ENCODE peak calls at places on chromosomes 3 and 15, in four cellular contexts. G is uterus, M is progenitor cell of endocrine pancreas, W is tibial nerve. Z is an unnamed sample.

GRCh38 chr3:138124689-138125420 is 7.3 kb downstream of the A4GNT start:
- DNase-seq in G (no peak), M (no peak), W (no peak), Z (no peak)

GRCh38 chr3:42491876-42492507 is 10.5 kb upstream of the VIPR1 start:
- DNase-seq in G (no peak), M (no peak), W (no peak), Z (no peak)

GRCh38 chr3:43012189-43012588 is 33.1 kb downstream of the GASK1A start:
- DNase-seq in G (no peak), M (no peak), W (no peak), Z (no peak)

GRCh38 chr15:63236272-63236671 is 41.1 kb upstream of the APH1B start:
- DNase-seq in G (no peak), M (no peak), W (no peak), Z (no peak)

GRCh38 chr3:129633751-129634481 is 27.4 kb upstream of the PLXND1 start:
- DNase-seq in G (no peak), M (no peak), W (no peak), Z (no peak)

GRCh38 chr3:169701457-169701856 is 37.9 kb upstream of the MECOM start:
- DNase-seq in G (no peak), M (no peak), W (no peak), Z (no peak)

GRCh38 chr3:188819939-188820338 is 351.8 kb upstream of the TPRG1 start:
- DNase-seq in G (peak; percentile 30), M (no peak), W (no peak), Z (no peak)

GRCh38 chr15:48411971-48412591 is 80.9 kb downstream of the DUT start:
- DNase-seq in G (no peak), M (no peak), W (no peak), Z (no peak)

GRCh38 chr15:42056934-42057743 is 36.3 kb upstream of the PLA2G4E start:
- DNase-seq in G (peak; percentile 52), M (peak; percentile 77), W (no peak), Z (peak; percentile 75)

GRCh38 chr3:125186261-125186770 is 26.2 kb downstream of the SLC12A8 start:
- DNase-seq in G (peak; percentile 35), M (no peak), W (no peak), Z (no peak)

GRCh38 chr3:54342676-54343075 is 220.3 kb downstream of the CACNA2D3 start:
- DNase-seq in G (no peak), M (no peak), W (no peak), Z (no peak)

GRCh38 chr3:54341811-54342210 is 219.5 kb downstream of the CACNA2D3 start:
- DNase-seq in G (no peak), M (no peak), W (no peak), Z (no peak)

GRCh38 chr3:54343495-54343894 is 221.1 kb downstream of the CACNA2D3 start:
- DNase-seq in G (no peak), M (no peak), W (no peak), Z (no peak)

GRCh38 chr3:54344601-54345216 is 222.4 kb downstream of the CACNA2D3 start:
- DNase-seq in G (no peak), M (no peak), W (no peak), Z (no peak)

GRCh38 chr3:54339608-54340007 is 217.3 kb downstream of the CACNA2D3 start:
- DNase-seq in G (no peak), M (no peak), W (no peak), Z (no peak)
- TF ChIP-seq CTCF in G (no peak), M (no peak), W (no peak), Z (no peak)

GRCh38 chr3:119529883-119530282 is 29.5 kb downstream of the CD80 start:
- DNase-seq in G (no peak), M (no peak), W (no peak), Z (no peak)

GRCh38 chr3:119530418-119530817 is 29.0 kb downstream of the CD80 start:
- DNase-seq in G (no peak), M (no peak), W (no peak), Z (no peak)

GRCh38 chr3:119527731-119528130 is 29.4 kb downstream of the TIMMDC1 start:
- DNase-seq in G (no peak), M (no peak), W (no peak), Z (no peak)

GRCh38 chr3:119524931-119525662 is 26.8 kb downstream of the TIMMDC1 start:
- DNase-seq in G (no peak), M (no peak), W (no peak), Z (no peak)
- TF ChIP-seq CTCF in G (peak; percentile 33), M (peak; percentile 14), W (peak; percentile 15), Z (no peak)

DNA sequence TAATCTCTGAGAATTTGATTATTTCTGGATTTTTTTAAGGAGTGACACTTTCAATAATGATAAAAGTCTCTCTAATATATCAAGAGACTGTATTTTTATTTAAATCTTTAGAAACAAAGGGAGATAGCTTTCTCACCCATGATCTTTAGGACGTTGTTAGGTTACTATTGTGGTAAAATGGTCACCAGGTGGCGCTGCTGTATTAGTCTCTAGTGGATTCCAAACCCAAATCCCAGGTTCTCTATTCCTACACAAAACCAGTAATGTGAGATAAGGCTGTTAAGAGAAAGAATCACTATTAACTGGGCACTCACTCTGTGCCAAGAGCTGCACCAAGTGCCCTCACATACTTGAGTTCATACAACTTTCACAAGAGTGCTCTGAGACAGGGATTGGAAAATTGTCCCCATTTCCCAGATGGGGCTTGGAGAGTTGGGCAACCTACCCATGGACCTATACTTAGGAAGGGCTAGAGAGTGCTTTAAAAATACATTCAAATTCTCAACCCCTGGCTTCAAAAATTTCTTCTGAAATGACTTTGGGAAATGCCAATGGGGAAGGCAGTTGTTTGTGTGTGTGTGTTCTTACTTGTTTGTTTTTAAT is 593.4 kb upstream of the TGFBR2 start:
- DNase-seq in G (peak; percentile 57), M (peak; percentile 41), W (peak; percentile 57), Z (peak; percentile 65)
- TF ChIP-seq CTCF in G (peak; percentile 67), M (peak; percentile 73), W (peak; percentile 47), Z (peak; percentile 82)

DNA sequence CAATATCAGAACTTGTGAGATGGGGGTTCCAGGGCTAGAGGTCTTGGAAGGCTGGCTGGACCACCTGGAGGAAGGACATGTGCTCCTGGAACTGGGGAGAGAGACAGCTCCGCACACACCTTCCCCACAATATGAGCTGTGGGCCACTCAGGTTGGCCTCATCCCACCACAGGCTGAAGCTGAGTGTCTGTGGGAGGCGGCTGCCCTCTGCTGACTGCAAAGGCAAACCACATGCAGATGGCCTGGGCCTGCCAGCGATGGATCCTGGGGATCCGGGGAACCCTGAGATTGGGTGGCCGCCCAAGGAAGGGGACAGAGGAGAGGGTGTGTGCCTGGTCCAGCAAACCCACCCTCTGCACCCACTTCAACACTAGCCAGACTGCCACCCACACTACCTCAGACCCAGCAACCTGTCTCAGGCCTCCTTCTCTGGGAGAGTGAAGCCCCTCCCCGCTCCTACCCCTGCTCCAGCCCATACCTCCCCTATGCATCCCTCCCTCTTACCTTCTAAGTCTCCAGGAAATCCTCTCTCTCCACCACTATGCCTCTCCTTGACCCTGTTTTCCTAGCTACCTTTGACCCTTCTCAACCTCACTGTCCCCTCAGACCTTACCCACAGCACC is 44.8 kb downstream of the CYP11A1 start:
- DNase-seq in G (peak; percentile 71), M (peak; percentile 65), W (peak; percentile 48), Z (peak; percentile 67)
- TF ChIP-seq CTCF in G (peak; percentile 91), M (peak; percentile 92), W (peak; percentile 81), Z (peak; percentile 93)

GRCh38 chr3:58249358-58250092 is 11.9 kb downstream of the ABHD6 start:
- DNase-seq in G (no peak), M (no peak), W (no peak), Z (no peak)
- TF ChIP-seq CTCF in G (no peak), M (peak; percentile 44), W (no peak), Z (peak; percentile 46)

GRCh38 chr3:186209810-186210752 is 101.2 kb upstream of the ETV5 start:
- DNase-seq in G (peak; percentile 27), M (no peak), W (peak; percentile 35), Z (peak; percentile 36)

GRCh38 chr3:186212611-186213010 is 103.7 kb upstream of the ETV5 start:
- DNase-seq in G (no peak), M (no peak), W (no peak), Z (no peak)

GRCh38 chr3:186211101-186211500 is 102.2 kb upstream of the ETV5 start:
- DNase-seq in G (no peak), M (no peak), W (no peak), Z (no peak)

GRCh38 chr3:186207515-186207914 is 98.6 kb upstream of the ETV5 start:
- DNase-seq in G (no peak), M (no peak), W (no peak), Z (no peak)

DNA sequence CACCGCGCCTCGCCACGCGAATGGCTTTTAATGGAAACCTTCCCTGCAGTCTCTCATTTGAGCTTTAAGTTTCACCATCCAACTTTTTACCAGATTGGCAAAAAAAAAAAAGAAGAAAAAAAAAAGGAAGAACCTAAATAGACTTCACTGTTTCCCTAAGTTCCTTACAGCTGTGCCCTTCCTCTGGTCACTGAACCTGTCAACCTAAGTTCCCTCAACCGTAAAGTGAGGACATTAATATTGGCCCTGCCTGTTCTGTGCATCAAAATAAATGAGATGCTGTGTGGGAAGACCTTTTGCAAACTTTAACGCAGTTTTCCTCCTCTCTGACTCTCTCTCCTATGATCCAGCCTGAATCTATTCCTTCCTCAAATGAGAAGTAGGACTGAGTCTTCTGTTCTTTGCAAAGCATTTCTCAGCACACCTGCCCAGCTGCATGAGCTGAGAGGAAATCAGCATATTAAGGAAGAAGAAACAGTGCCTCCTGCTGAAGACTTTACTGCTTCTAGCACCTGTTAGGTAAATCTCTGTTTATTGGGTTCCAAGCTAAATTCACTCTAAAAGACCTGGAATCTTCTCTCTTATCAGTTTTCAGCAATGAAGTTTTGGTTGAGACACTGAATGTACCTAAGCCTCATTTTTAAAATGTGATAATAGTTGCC is 99.6 kb upstream of the ETV5 start:
- DNase-seq in G (no peak), M (no peak), W (no peak), Z (no peak)
- TF ChIP-seq CTCF in G (no peak), M (no peak), W (no peak), Z (no peak)

DNA sequence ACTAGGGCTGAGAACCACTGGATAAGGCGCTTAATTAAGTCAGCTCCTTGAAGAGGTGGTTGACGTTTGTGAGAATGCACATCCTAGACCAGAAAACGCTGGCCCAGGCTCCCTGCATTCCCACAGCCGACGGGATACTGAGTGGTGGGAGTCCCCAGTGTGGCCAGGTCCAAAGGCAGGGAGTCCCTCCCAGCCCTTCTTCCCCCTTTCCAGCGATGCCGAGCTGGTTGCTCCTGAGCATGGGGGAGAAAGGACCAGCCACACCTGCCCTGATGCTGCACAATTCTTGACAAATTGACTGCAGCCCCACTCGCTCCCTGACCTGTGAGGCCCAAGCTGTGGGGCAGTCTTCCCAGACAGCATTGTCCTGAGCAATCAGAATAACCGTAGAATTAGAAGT is 79.5 kb upstream of the PXYLP1 start:
- DNase-seq in G (no peak), M (no peak), W (no peak), Z (no peak)
- TF ChIP-seq CTCF in G (no peak), M (no peak), W (no peak), Z (no peak)